ENCODE peak calls at places on chromosomes 13 and 19, in seven cellular contexts. B is fibroblast of lung, J is PC-3, U is esophagus squamous epithelium, X is psoas muscle, A is heart right ventricle, V is GM12865. R is an unnamed sample.

GRCh38 chr19:11444059-11444458 is 8.6 kb downstream of the PRKCSH start:
- DNase-seq in B (no peak), J (no peak), U (no peak), X (no peak), A (no peak), V (no peak), R (no peak)

GRCh38 chr13:62613819-62614218 is 1198.2 kb upstream of the PCDH20 start:
- DNase-seq in B (no peak), J (no peak), U (no peak), X (no peak), A (no peak), V (no peak), R (no peak)

GRCh38 chr13:65965496-65965895 is 1264.6 kb downstream of the PCDH9 start:
- DNase-seq in B (peak), J (peak), U (no peak), X (no peak), A (no peak), V (no peak), R (no peak)

GRCh38 chr13:75378301-75378700 is 103.7 kb downstream of the TBC1D4 start:
- DNase-seq in B (no peak), J (no peak), U (no peak), X (no peak), A (no peak), V (no peak), R (no peak)

GRCh38 chr13:113880651-113881611 is 17.1 kb upstream of the GAS6 start:
- DNase-seq in B (no peak), J (no peak), U (no peak), X (no peak), A (no peak), V (peak), R (no peak)

GRCh38 chr19:38148337-38148736 is 75.7 kb downstream of the DPF1 start:
- DNase-seq in B (no peak), J (no peak), U (no peak), X (peak), A (peak), V (no peak), R (no peak)

GRCh38 chr13:49443327-49443688 is 556 bp downstream of the CAB39L start:
- DNase-seq in B (peak), J (peak), U (no peak), X (no peak), A (no peak), V (peak), R (no peak)

GRCh38 chr13:108269601-108270328 is at the start of gene TNFSF13B:
- DNase-seq in B (peak), J (no peak), U (no peak), X (peak), A (peak), V (peak), R (peak)

GRCh38 chr13:46830405-46831005 is 33.5 kb upstream of the ESD start:
- DNase-seq in B (no peak), J (no peak), U (no peak), X (no peak), A (no peak), V (no peak), R (no peak)

GRCh38 chr13:80428344-80429096 is 87.6 kb upstream of the SPRY2 start:
- DNase-seq in B (no peak), J (no peak), U (no peak), X (no peak), A (no peak), V (no peak), R (no peak)

GRCh38 chr19:35533201-35533821 is at the start of gene GAPDHS:
- DNase-seq in B (no peak), J (no peak), U (no peak), X (no peak), A (no peak), V (no peak), R (no peak)

DNA sequence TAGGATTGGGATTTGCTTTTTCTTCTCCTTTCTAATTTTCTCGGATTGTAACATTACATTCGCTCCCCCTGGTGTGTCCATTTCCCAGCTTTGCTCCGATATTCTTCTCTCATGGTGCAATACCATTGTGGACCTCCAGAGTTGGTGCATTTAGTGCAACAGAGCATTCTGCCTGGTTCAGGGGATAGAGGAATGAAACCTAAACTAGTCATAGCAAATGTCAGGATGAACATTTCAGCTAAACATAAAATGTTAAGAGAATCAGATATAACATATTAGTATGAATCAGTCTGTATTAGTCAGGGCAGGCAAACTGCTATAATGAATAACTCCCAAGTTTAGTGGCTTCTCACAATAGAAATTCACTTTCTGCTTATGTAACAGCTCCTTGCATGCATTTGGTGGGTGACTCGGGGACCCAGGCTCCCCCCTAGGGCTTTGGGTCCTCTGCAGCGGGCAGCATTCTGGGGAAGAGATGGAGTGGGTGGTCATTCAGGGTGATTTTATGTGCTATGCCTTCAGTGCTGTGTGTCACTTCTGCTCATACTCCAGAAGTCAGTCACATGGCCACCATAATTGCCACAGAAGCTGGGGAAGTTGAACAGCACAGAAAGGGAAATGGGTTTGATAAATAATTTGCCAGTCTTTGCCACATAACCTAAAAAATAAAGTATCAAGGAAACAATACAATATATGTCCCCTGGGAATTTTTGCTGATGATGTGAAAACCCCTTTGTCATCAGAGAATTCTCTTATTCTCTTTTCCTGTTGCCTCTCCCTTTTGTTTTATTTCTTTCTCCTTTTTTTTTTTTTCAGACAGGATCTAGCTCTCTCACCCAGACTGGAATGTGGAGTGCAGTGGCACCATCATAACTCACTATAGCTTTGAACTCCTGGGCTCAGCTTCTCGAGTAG is 111.0 kb downstream of the HSPH1 start:
- DNase-seq in B (no peak), J (peak), U (no peak), X (no peak), A (no peak), V (no peak), R (no peak)
- TF ChIP-seq CTCF in B (peak), J (peak), U (no peak), X (no peak), A (peak), V (no peak), R (no peak)

DNA sequence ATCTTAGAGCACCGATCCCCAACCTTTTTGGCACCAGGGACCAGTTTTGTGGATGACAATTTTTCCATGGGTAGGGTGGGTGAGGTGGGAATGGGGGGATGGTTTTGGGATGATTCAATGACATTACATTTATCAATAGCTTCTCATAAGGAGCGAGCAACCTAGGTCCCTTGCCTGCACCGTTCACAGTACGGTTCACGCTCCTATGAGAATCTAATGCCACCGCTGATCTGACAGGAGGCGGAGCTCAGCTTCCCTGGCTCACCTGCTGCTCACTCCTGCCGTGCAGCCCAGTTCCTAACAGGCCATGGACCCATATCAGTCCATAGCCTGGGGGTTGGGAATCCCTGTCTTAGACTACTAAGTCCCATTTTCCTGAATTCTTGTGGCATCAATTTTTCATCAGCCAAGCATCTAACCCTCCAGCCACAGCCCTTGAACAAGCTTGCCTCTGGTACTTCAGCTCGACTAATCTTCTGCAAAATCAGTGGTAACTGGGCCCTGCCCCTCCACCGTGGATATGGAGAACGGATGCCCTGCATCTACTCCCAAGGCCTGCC is 37.0 kb upstream of the MAP3K10 start:
- DNase-seq in B (no peak), J (no peak), U (no peak), X (no peak), A (no peak), V (no peak), R (no peak)
- H3K4me3 ChIP-seq in B (no peak), J (no peak), U (no peak), X (no peak), A (no peak), V (no peak), R (no peak)

GRCh38 chr19:43380008-43380407 is 26.5 kb downstream of the CD177 start:
- DNase-seq in B (no peak), J (no peak), U (no peak), X (no peak), A (no peak), V (no peak), R (no peak)
- TF ChIP-seq CTCF in B (no peak), J (no peak), U (no peak), X (no peak), A (no peak), V (no peak), R (no peak)

GRCh38 chr19:58059681-58060080 is 599 bp downstream of the ZNF135 start:
- DNase-seq in B (no peak), J (no peak), U (no peak), X (no peak), A (peak), V (no peak), R (no peak)

GRCh38 chr19:58059003-58059671 is at the start of gene ZNF135:
- DNase-seq in B (peak), J (no peak), U (peak), X (peak), A (peak), V (no peak), R (peak)

GRCh38 chr19:58060231-58060630 is 1.1 kb downstream of the ZNF135 start:
- DNase-seq in B (no peak), J (no peak), U (no peak), X (no peak), A (no peak), V (no peak), R (no peak)

GRCh38 chr19:58056861-58057260 is 2.2 kb upstream of the ZNF135 start:
- DNase-seq in B (no peak), J (no peak), U (no peak), X (no peak), A (no peak), V (no peak), R (no peak)

GRCh38 chr19:58058428-58058827 is 654 bp upstream of the ZNF135 start:
- DNase-seq in B (no peak), J (no peak), U (no peak), X (no peak), A (no peak), V (no peak), R (no peak)
- H3K4me3 ChIP-seq in B (peak), J (no peak), U (peak), X (peak), A (no peak), V (no peak), R (no peak)